ENCODE peak calls at places on chromosomes 7 and 10, in six cellular contexts. D is fibroblast of lung, B is prostate gland, J is BJ, Q is heart right ventricle, Z is fibroblast of the aortic adventitia. F is an unnamed sample.

GRCh38 chr10:132938472-132939329 is 3.7 kb downstream of the CFAP46 start:
- DNase-seq in D (no peak), B (no peak), J (no peak), Q (no peak), Z (no peak), F (no peak)

GRCh38 chr10:33016988-33017387 is 59.0 kb upstream of the ITGB1 start:
- DNase-seq in D (no peak), B (no peak), J (no peak), Q (no peak), Z (no peak), F (no peak)

GRCh38 chr10:97001183-97001991 is 169.3 kb downstream of the LCOR start:
- DNase-seq in D (no peak), B (no peak), J (no peak), Q (no peak), Z (no peak), F (no peak)

GRCh38 chr10:52906046-52906445 is 133.5 kb upstream of the MBL2 start:
- DNase-seq in D (no peak), B (no peak), J (no peak), Q (no peak), Z (no peak), F (no peak)

GRCh38 chr10:79096514-79096913 is 27.7 kb downstream of the ZMIZ1 start:
- DNase-seq in D (no peak), B (no peak), J (no peak), Q (no peak), Z (no peak), F (no peak)

GRCh38 chr10:125802131-125802530 is 20.9 kb downstream of the UROS start:
- DNase-seq in D (no peak), B (no peak), J (no peak), Q (no peak), Z (no peak), F (no peak)

GRCh38 chr10:19592276-19592675 is 224.0 kb upstream of the PLXDC2 start:
- DNase-seq in D (no peak), B (no peak), J (no peak), Q (no peak), Z (peak; percentile 1), F (peak; percentile 26)

GRCh38 chr7:157637216-157637954 is 300.6 kb downstream of the DNAJB6 start:
- DNase-seq in D (no peak), B (no peak), J (no peak), Q (no peak), Z (no peak), F (no peak)

GRCh38 chr10:63929826-63930467 is 408.7 kb downstream of the REEP3 start:
- DNase-seq in D (no peak), B (peak; percentile 6), J (no peak), Q (no peak), Z (no peak), F (no peak)

GRCh38 chr10:6399241-6399701 is 180.8 kb downstream of the PRKCQ start:
- DNase-seq in D (peak; percentile 40), B (peak; percentile 24), J (no peak), Q (no peak), Z (peak; percentile 29), F (peak; percentile 28)

GRCh38 chr7:226281-226882 is 34.0 kb downstream of the FAM20C start:
- DNase-seq in D (peak; percentile 73), B (no peak), J (no peak), Q (peak; percentile 11), Z (peak; percentile 39), F (peak; percentile 81)

GRCh38 chr7:100171840-100172239 is 3.4 kb upstream of the GAL3ST4 start:
- DNase-seq in D (no peak), B (no peak), J (no peak), Q (no peak), Z (no peak), F (no peak)
- H3K4me3 ChIP-seq in D (no peak overlapping the region), B (peak overlapping the region; percentile 15), J (no peak overlapping the region), Q (peak overlapping the region; percentile 48), Z (no peak overlapping the region), F (no peak overlapping the region)

GRCh38 chr10:123390332-123390731 is 236.1 kb downstream of the BUB3 start:
- DNase-seq in D (no peak), B (no peak), J (no peak), Q (no peak), Z (no peak), F (no peak)
- TF ChIP-seq CTCF in D (no peak), B (no peak), J (no peak), Q (no peak), Z (no peak), F (no peak)

GRCh38 chr10:60733189-60733815 is 45.0 kb upstream of the CDK1 start:
- DNase-seq in D (peak; percentile 6), B (peak; percentile 60), J (no peak), Q (peak; percentile 12), Z (peak; percentile 4), F (no peak)
- H3K4me3 ChIP-seq in D (peak overlapping the region; percentile 48), B (peak overlapping the region; percentile 58), J (peak overlapping the region; percentile 38), Q (peak overlapping the region; percentile 63), Z (peak overlapping the region; percentile 43), F (peak overlapping the region; percentile 51)

DNA sequence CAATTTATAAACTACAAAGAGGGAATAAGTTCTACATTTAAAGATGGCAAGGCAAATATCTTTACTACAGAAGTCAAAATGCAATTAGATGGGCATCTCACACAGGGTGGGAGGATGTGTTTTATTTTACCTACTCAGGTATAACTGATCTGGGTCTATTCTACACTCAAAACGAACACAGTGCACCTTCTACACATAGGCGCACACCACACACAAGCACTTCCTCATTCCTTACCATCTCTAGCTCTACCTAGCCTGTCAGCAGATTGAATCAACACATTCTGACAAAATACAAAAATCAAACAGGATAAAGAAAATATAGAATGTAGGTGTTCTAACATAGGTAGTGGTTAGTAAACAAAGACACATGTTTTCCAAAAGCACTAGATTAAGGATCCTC is 64.7 kb downstream of the SGCE start:
- DNase-seq in D (no peak), B (no peak), J (no peak), Q (no peak), Z (no peak), F (no peak)
- TF ChIP-seq CTCF in D (no peak), B (no peak), J (no peak), Q (no peak), Z (no peak), F (no peak)

F was measured in astrocyte of the spinal cord.